ENCODE peak calls at places on chromosomes 16 and 17, in eight cellular contexts. D is neuronal stem cell, B is trophoblast cell, T is neural progenitor cell, Z is GM23248, Y is GM12878, H is HCT116, J is PC-3. U is an unnamed sample.

GRCh38 chr16:64952177-64952576 is 169.7 kb downstream of the CDH11 start:
- DNase-seq in Z (peak; percentile 81), J (no peak), T (no peak), D (no peak), Y (no peak), H (no peak), B (no peak), U (no peak)

GRCh38 chr16:53865492-53865863 is 161.5 kb downstream of the FTO start:
- DNase-seq in H (peak; percentile 7), T (no peak), Z (peak; percentile 71), B (no peak), J (no peak), D (no peak), Y (peak; percentile 32), U (no peak)

GRCh38 chr17:60577147-60577925 is 22.7 kb upstream of the PPM1D start:
- DNase-seq in D (no peak), T (no peak), J (peak; percentile 52), Z (peak; percentile 78), B (peak; percentile 31), H (no peak), Y (peak; percentile 30), U (no peak)

GRCh38 chr16:68040506-68041288 is 17.6 kb downstream of the DUS2 start:
- DNase-seq in B (peak; percentile 71), H (peak; percentile 63), D (peak; percentile 63), Z (peak; percentile 66), J (peak; percentile 60), T (peak; percentile 81), Y (peak; percentile 47), U (peak; percentile 82)

GRCh38 chr17:57551321-57552079 is 193.6 kb downstream of the CCDC182 start:
- DNase-seq in J (no peak), Z (no peak), B (no peak), D (no peak), T (no peak), H (no peak), Y (peak; percentile 69), U (peak; percentile 98)

GRCh38 chr17:47203984-47204721 is 5.0 kb upstream of the MYL4 start:
- DNase-seq in D (no peak), B (no peak), T (no peak), J (no peak), H (no peak), Y (no peak), Z (peak; percentile 83), U (peak; percentile 73)

GRCh38 chr16:50737420-50737959 is 4.4 kb upstream of the CYLD start:
- DNase-seq in D (no peak), H (no peak), T (no peak), J (no peak), B (no peak), Y (no peak), Z (peak; percentile 47), U (no peak)

GRCh38 chr16:75138636-75139035 is 9.7 kb upstream of the ZFP1 start:
- DNase-seq in H (no peak), D (no peak), Z (peak; percentile 9), T (no peak), J (no peak), Y (no peak), B (no peak), U (no peak)

GRCh38 chr16:31458073-31458834 is 1.0 kb upstream of the ARMC5 start:
- DNase-seq in T (peak; percentile 69), H (no peak), Z (peak; percentile 67), Y (no peak), B (peak; percentile 40), D (no peak), J (no peak), U (peak; percentile 79)

GRCh38 chr16:48918520-48919258 is 308.7 kb upstream of the N4BP1 start:
- DNase-seq in D (no peak), T (no peak), H (peak; percentile 33), Z (no peak), B (peak; percentile 39), Y (no peak), J (peak; percentile 61), U (no peak)

GRCh38 chr17:4588391-4588790 is 4.1 kb downstream of the SMTNL2 start:
- DNase-seq in B (no peak), Z (no peak), J (no peak), H (no peak), Y (no peak), T (peak; percentile 3), D (no peak), U (no peak)

GRCh38 chr16:16120382-16121184 is 102.7 kb downstream of the ABCC6 start:
- DNase-seq in B (no peak), Y (no peak), J (no peak), Z (no peak), H (no peak), D (no peak), T (no peak), U (no peak)

GRCh38 chr16:58481931-58482330 is 18.0 kb upstream of the NDRG4 start:
- DNase-seq in T (no peak), B (no peak), Y (no peak), Z (peak; percentile 23), J (no peak), H (no peak), D (no peak), U (no peak)

GRCh38 chr16:71894229-71894920 is 956 bp upstream of the IST1 start:
- DNase-seq in Z (peak; percentile 74), J (peak; percentile 59), T (peak; percentile 79), H (peak; percentile 43), D (peak; percentile 26), Y (no peak), B (peak; percentile 17), U (peak; percentile 43)

GRCh38 chr16:21664801-21665492 is 1.2 kb downstream of the OTOA start:
- DNase-seq in H (no peak), B (no peak), J (no peak), Y (no peak), Z (no peak), T (peak; percentile 5), D (no peak), U (no peak)

GRCh38 chr16:56426585-56426984 is 1.2 kb upstream of the AMFR start:
- DNase-seq in T (no peak), H (no peak), J (peak; percentile 6), Z (no peak), B (peak; percentile 33), D (no peak), Y (no peak), U (no peak)

GRCh38 chr16:47056704-47057630 is 83.5 kb upstream of the DNAJA2 start:
- DNase-seq in H (no peak), Y (no peak), J (no peak), B (no peak), T (no peak), D (no peak), Z (no peak), U (no peak)

GRCh38 chr16:54054237-54054780 is 232.3 kb downstream of the IRX3 start:
- DNase-seq in J (no peak), D (no peak), B (no peak), Z (no peak), Y (no peak), H (no peak), T (peak; percentile 58), U (no peak)

GRCh38 chr17:39402890-39403605 is 1.6 kb upstream of the FBXL20 start:
- DNase-seq in H (no peak), Z (no peak), Y (no peak), T (no peak), J (no peak), D (no peak), B (no peak), U (no peak)

GRCh38 chr17:39402279-39402889 is 958 bp upstream of the FBXL20 start:
- DNase-seq in T (peak; percentile 98), Z (peak; percentile 99), J (peak; percentile 93), B (peak; percentile 93), D (peak; percentile 92), H (peak; percentile 92), Y (peak; percentile 60), U (peak; percentile 90)

GRCh38 chr17:39399792-39400191 is 1.6 kb downstream of the FBXL20 start:
- DNase-seq in Z (no peak), Y (no peak), T (no peak), J (no peak), H (no peak), D (no peak), B (no peak), U (no peak)

GRCh38 chr17:39401412-39402278 is at the start of gene FBXL20:
- DNase-seq in T (peak; percentile 97), B (peak; percentile 87), J (peak; percentile 86), D (peak; percentile 93), Z (peak; percentile 95), Y (peak; percentile 41), H (peak; percentile 65), U (peak; percentile 92)

GRCh38 chr17:39400547-39401411 is 647 bp downstream of the FBXL20 start:
- DNase-seq in D (no peak), T (no peak), Y (no peak), B (no peak), J (no peak), H (no peak), Z (peak; percentile 66), U (no peak)
- H2AFZ ChIP-seq in D (peak overlapping the region; percentile 97), T (peak overlapping the region; percentile 81), Y (peak overlapping the region; percentile 67), B (peak overlapping the region; percentile 62), J (peak overlapping the region; percentile 96), H (no peak overlapping the region), Z (peak overlapping the region; percentile 86), U (peak overlapping the region; percentile 99)

DNA sequence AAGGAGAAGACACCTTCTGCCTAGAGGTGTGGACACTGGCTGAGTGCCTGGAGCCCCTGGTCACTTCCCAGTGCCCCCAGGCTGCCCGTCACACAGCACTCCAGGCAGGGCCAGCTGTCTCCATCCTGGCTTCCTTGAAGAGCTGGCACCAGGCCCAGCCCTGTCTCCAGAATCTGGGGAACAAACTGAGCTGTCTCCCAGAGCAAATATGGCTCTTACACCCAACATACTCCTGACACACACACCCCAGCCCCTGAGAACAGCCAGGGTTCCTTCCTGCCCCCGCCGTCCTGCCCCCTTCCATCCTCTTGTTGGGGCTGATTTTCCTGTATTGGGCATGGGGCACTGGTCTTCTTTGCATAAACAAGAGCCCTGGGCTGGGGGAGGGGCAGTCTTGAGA is 9.1 kb downstream of the NHERF1 start:
- DNase-seq in T (no peak), Z (no peak), B (no peak), H (no peak), D (no peak), Y (no peak), J (no peak), U (no peak)
- H3K4me1 ChIP-seq in T (peaks cover 54% of the 10 kb centered on the region), Z (no peaks in the 10 kb centered on the region), B (peaks cover 52% of the 10 kb centered on the region), H (peaks cover 57% of the 10 kb centered on the region), D (peaks cover 28% of the 10 kb centered on the region), Y (peaks cover 24% of the 10 kb centered on the region), J (peaks cover 28% of the 10 kb centered on the region), U (peaks cover 74% of the 10 kb centered on the region)

GRCh38 chr17:63833741-63834373 is 6.4 kb upstream of the FTSJ3 start:
- DNase-seq in Z (no peak), D (no peak), J (no peak), Y (no peak), B (no peak), T (no peak), H (no peak), U (no peak)
- H3K4me2 ChIP-seq in Z (no peak overlapping the region), D (no peak overlapping the region), J (no peak overlapping the region), Y (no peak overlapping the region), B (no peak overlapping the region), T (no peak overlapping the region), H (no peak overlapping the region), U (no peak overlapping the region)

DNA sequence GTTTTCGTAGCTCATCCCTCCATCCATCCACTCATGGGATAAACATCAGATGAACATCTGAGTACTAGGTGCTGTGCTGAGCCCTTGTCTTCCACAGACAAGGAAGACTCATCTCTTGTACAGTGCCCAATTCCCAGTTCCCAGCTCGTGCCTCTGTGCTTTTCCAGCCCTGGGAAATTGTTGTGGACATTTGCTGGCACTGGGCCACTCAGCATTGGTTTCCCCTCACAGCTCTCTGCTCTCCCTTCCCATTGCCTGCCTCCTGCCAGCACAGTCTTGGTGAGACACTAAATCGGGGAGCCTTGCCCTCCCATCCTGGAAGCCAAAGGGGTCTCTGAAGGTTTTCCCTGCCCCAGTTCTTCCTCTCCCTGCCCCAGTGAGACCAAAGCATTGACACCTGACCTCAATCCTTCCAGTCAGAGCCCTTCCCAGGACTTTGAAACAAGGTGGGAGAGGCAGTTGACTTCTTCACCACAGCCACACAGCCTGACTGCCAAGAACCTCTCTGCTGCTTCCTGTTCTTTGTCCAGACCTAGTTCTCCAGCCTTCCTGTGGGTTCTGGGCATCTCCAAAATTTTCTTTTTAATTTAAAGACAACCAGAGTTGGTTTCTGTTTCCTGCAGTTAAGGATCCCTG is 50.2 kb downstream of the WSB1 start:
- DNase-seq in Y (no peak), D (no peak), Z (no peak), T (no peak), B (no peak), H (no peak), J (no peak), U (no peak)
- H2AFZ ChIP-seq in Y (no peak overlapping the region), D (no peak overlapping the region), Z (no peak overlapping the region), T (no peak overlapping the region), B (no peak overlapping the region), H (no peak overlapping the region), J (no peak overlapping the region), U (no peak overlapping the region)